ENCODE peak calls at places on chromosomes 3 and 15, in ten cellular contexts. One of them, this sample, is unnamed.

GRCh38 chr3:74861211-74861610 is 246.8 kb upstream of the CNTN3 start:
- DNase-seq in progenitor cell of endocrine pancreas: no peak
- DNase-seq in bronchial epithelial cell: no peak
- DNase-seq in astrocyte of the cerebellum: no peak
- DNase-seq in HFFc6: no peak
- DNase-seq in fibroblast of the aortic adventitia: no peak
- DNase-seq in WTC11: no peak
- DNase-seq in psoas muscle: no peak
- DNase-seq in PC-3: no peak
- DNase-seq in SK-N-SH: no peak
- DNase-seq in this sample: no peak

GRCh38 chr15:47742334-47742733 is 25.0 kb downstream of the SEMA6D start:
- DNase-seq in progenitor cell of endocrine pancreas: no peak
- DNase-seq in bronchial epithelial cell: no peak
- DNase-seq in astrocyte of the cerebellum: no peak
- DNase-seq in HFFc6: no peak
- DNase-seq in fibroblast of the aortic adventitia: no peak
- DNase-seq in WTC11: no peak
- DNase-seq in psoas muscle: no peak
- DNase-seq in PC-3: no peak
- DNase-seq in SK-N-SH: no peak
- DNase-seq in this sample: no peak

GRCh38 chr3:159637895-159638542 is 350.6 kb upstream of the IL12A start:
- DNase-seq in progenitor cell of endocrine pancreas: no peak
- DNase-seq in bronchial epithelial cell: peak
- DNase-seq in astrocyte of the cerebellum: peak
- DNase-seq in HFFc6: peak
- DNase-seq in fibroblast of the aortic adventitia: peak
- DNase-seq in WTC11: no peak
- DNase-seq in psoas muscle: no peak
- DNase-seq in PC-3: peak
- DNase-seq in SK-N-SH: no peak
- DNase-seq in this sample: no peak

GRCh38 chr3:11567516-11568467 is 75.9 kb downstream of the VGLL4 start:
- DNase-seq in progenitor cell of endocrine pancreas: no peak
- DNase-seq in bronchial epithelial cell: peak
- DNase-seq in astrocyte of the cerebellum: peak
- DNase-seq in HFFc6: peak
- DNase-seq in fibroblast of the aortic adventitia: peak
- DNase-seq in WTC11: no peak
- DNase-seq in psoas muscle: peak
- DNase-seq in PC-3: peak
- DNase-seq in SK-N-SH: no peak
- DNase-seq in this sample: no peak

GRCh38 chr3:37907906-37908305 is 46.2 kb downstream of the CTDSPL start:
- DNase-seq in progenitor cell of endocrine pancreas: no peak
- DNase-seq in bronchial epithelial cell: no peak
- DNase-seq in astrocyte of the cerebellum: peak
- DNase-seq in HFFc6: no peak
- DNase-seq in fibroblast of the aortic adventitia: no peak
- DNase-seq in WTC11: no peak
- DNase-seq in psoas muscle: no peak
- DNase-seq in PC-3: no peak
- DNase-seq in SK-N-SH: no peak
- DNase-seq in this sample: no peak

GRCh38 chr3:142298626-142299025 is 73.2 kb upstream of the GK5 start:
- DNase-seq in progenitor cell of endocrine pancreas: no peak
- DNase-seq in bronchial epithelial cell: no peak
- DNase-seq in astrocyte of the cerebellum: no peak
- DNase-seq in HFFc6: no peak
- DNase-seq in fibroblast of the aortic adventitia: no peak
- DNase-seq in WTC11: no peak
- DNase-seq in psoas muscle: no peak
- DNase-seq in PC-3: no peak
- DNase-seq in SK-N-SH: no peak
- DNase-seq in this sample: no peak

GRCh38 chr3:110419096-110419495 is 652.5 kb upstream of the NECTIN3 start:
- DNase-seq in progenitor cell of endocrine pancreas: no peak
- DNase-seq in bronchial epithelial cell: peak
- DNase-seq in astrocyte of the cerebellum: no peak
- DNase-seq in HFFc6: no peak
- DNase-seq in fibroblast of the aortic adventitia: no peak
- DNase-seq in WTC11: no peak
- DNase-seq in psoas muscle: no peak
- DNase-seq in PC-3: peak
- DNase-seq in SK-N-SH: no peak
- DNase-seq in this sample: no peak

GRCh38 chr3:18241837-18242236 is 183.3 kb downstream of the SATB1 start:
- DNase-seq in progenitor cell of endocrine pancreas: no peak
- DNase-seq in bronchial epithelial cell: peak
- DNase-seq in astrocyte of the cerebellum: no peak
- DNase-seq in HFFc6: peak
- DNase-seq in fibroblast of the aortic adventitia: no peak
- DNase-seq in WTC11: no peak
- DNase-seq in psoas muscle: no peak
- DNase-seq in PC-3: no peak
- DNase-seq in SK-N-SH: no peak
- DNase-seq in this sample: no peak

GRCh38 chr3:81419196-81419595 is 342.2 kb downstream of the GBE1 start:
- DNase-seq in progenitor cell of endocrine pancreas: no peak
- DNase-seq in bronchial epithelial cell: peak
- DNase-seq in astrocyte of the cerebellum: no peak
- DNase-seq in HFFc6: peak
- DNase-seq in fibroblast of the aortic adventitia: peak
- DNase-seq in WTC11: no peak
- DNase-seq in psoas muscle: no peak
- DNase-seq in PC-3: peak
- DNase-seq in SK-N-SH: peak
- DNase-seq in this sample: no peak

GRCh38 chr3:181700168-181701087 is 11.3 kb upstream of the SOX2 start:
- DNase-seq in progenitor cell of endocrine pancreas: peak
- DNase-seq in bronchial epithelial cell: peak
- DNase-seq in astrocyte of the cerebellum: no peak
- DNase-seq in HFFc6: peak
- DNase-seq in fibroblast of the aortic adventitia: peak
- DNase-seq in WTC11: peak
- DNase-seq in psoas muscle: no peak
- DNase-seq in PC-3: peak
- DNase-seq in SK-N-SH: peak
- DNase-seq in this sample: peak

GRCh38 chr15:49255966-49256759 is 86.1 kb downstream of the GALK2 start:
- DNase-seq in progenitor cell of endocrine pancreas: no peak
- DNase-seq in bronchial epithelial cell: no peak
- DNase-seq in astrocyte of the cerebellum: no peak
- DNase-seq in HFFc6: no peak
- DNase-seq in fibroblast of the aortic adventitia: no peak
- DNase-seq in WTC11: no peak
- DNase-seq in psoas muscle: no peak
- DNase-seq in PC-3: no peak
- DNase-seq in SK-N-SH: no peak
- DNase-seq in this sample: no peak

GRCh38 chr3:102060814-102061213 is 211.5 kb downstream of the NFKBIZ start:
- DNase-seq in progenitor cell of endocrine pancreas: no peak
- DNase-seq in bronchial epithelial cell: peak
- DNase-seq in astrocyte of the cerebellum: no peak
- DNase-seq in HFFc6: no peak
- DNase-seq in fibroblast of the aortic adventitia: no peak
- DNase-seq in WTC11: no peak
- DNase-seq in psoas muscle: no peak
- DNase-seq in PC-3: peak
- DNase-seq in SK-N-SH: no peak
- DNase-seq in this sample: no peak

GRCh38 chr15:28105224-28105791 is 6.2 kb upstream of the OCA2 start:
- DNase-seq in progenitor cell of endocrine pancreas: no peak
- DNase-seq in bronchial epithelial cell: no peak
- DNase-seq in astrocyte of the cerebellum: no peak
- DNase-seq in HFFc6: no peak
- DNase-seq in fibroblast of the aortic adventitia: no peak
- DNase-seq in WTC11: no peak
- DNase-seq in psoas muscle: no peak
- DNase-seq in PC-3: no peak
- DNase-seq in SK-N-SH: no peak
- DNase-seq in this sample: no peak
- TF ChIP-seq CTCF in progenitor cell of endocrine pancreas: no peak
- TF ChIP-seq CTCF in bronchial epithelial cell: no peak
- TF ChIP-seq CTCF in astrocyte of the cerebellum: no peak
- TF ChIP-seq CTCF in HFFc6: no peak
- TF ChIP-seq CTCF in fibroblast of the aortic adventitia: no peak
- TF ChIP-seq CTCF in WTC11: no peak
- TF ChIP-seq CTCF in psoas muscle: no peak
- TF ChIP-seq CTCF in PC-3: no peak
- TF ChIP-seq CTCF in SK-N-SH: no peak
- TF ChIP-seq CTCF in this sample: no peak

GRCh38 chr3:57065588-57065987 is 5.1 kb downstream of the SPATA12 start:
- DNase-seq in progenitor cell of endocrine pancreas: no peak
- DNase-seq in bronchial epithelial cell: no peak
- DNase-seq in astrocyte of the cerebellum: peak
- DNase-seq in HFFc6: no peak
- DNase-seq in fibroblast of the aortic adventitia: no peak
- DNase-seq in WTC11: no peak
- DNase-seq in psoas muscle: no peak
- DNase-seq in PC-3: peak
- DNase-seq in SK-N-SH: no peak
- DNase-seq in this sample: no peak
- TF ChIP-seq CTCF in progenitor cell of endocrine pancreas: no peak
- TF ChIP-seq CTCF in bronchial epithelial cell: no peak
- TF ChIP-seq CTCF in astrocyte of the cerebellum: peak
- TF ChIP-seq CTCF in HFFc6: no peak
- TF ChIP-seq CTCF in fibroblast of the aortic adventitia: no peak
- TF ChIP-seq CTCF in WTC11: no peak
- TF ChIP-seq CTCF in psoas muscle: no peak
- TF ChIP-seq CTCF in PC-3: no peak
- TF ChIP-seq CTCF in SK-N-SH: no peak
- TF ChIP-seq CTCF in this sample: no peak

GRCh38 chr15:75929799-75930565 is 26.3 kb downstream of the FBXO22 start:
- DNase-seq in progenitor cell of endocrine pancreas: no peak
- DNase-seq in bronchial epithelial cell: no peak
- DNase-seq in astrocyte of the cerebellum: no peak
- DNase-seq in HFFc6: no peak
- DNase-seq in fibroblast of the aortic adventitia: no peak
- DNase-seq in WTC11: no peak
- DNase-seq in psoas muscle: no peak
- DNase-seq in PC-3: no peak
- DNase-seq in SK-N-SH: no peak
- DNase-seq in this sample: no peak

GRCh38 chr15:75925440-75925839 is 21.8 kb downstream of the FBXO22 start:
- DNase-seq in progenitor cell of endocrine pancreas: no peak
- DNase-seq in bronchial epithelial cell: no peak
- DNase-seq in astrocyte of the cerebellum: no peak
- DNase-seq in HFFc6: no peak
- DNase-seq in fibroblast of the aortic adventitia: no peak
- DNase-seq in WTC11: no peak
- DNase-seq in psoas muscle: no peak
- DNase-seq in PC-3: no peak
- DNase-seq in SK-N-SH: no peak
- DNase-seq in this sample: no peak

GRCh38 chr15:75930866-75931265 is 27.2 kb downstream of the FBXO22 start:
- DNase-seq in progenitor cell of endocrine pancreas: no peak
- DNase-seq in bronchial epithelial cell: no peak
- DNase-seq in astrocyte of the cerebellum: no peak
- DNase-seq in HFFc6: no peak
- DNase-seq in fibroblast of the aortic adventitia: no peak
- DNase-seq in WTC11: no peak
- DNase-seq in psoas muscle: no peak
- DNase-seq in PC-3: no peak
- DNase-seq in SK-N-SH: no peak
- DNase-seq in this sample: no peak

GRCh38 chr15:75927601-75928000 is 23.9 kb downstream of the FBXO22 start:
- DNase-seq in progenitor cell of endocrine pancreas: no peak
- DNase-seq in bronchial epithelial cell: no peak
- DNase-seq in astrocyte of the cerebellum: no peak
- DNase-seq in HFFc6: no peak
- DNase-seq in fibroblast of the aortic adventitia: no peak
- DNase-seq in WTC11: no peak
- DNase-seq in psoas muscle: no peak
- DNase-seq in PC-3: no peak
- DNase-seq in SK-N-SH: no peak
- DNase-seq in this sample: no peak

DNA sequence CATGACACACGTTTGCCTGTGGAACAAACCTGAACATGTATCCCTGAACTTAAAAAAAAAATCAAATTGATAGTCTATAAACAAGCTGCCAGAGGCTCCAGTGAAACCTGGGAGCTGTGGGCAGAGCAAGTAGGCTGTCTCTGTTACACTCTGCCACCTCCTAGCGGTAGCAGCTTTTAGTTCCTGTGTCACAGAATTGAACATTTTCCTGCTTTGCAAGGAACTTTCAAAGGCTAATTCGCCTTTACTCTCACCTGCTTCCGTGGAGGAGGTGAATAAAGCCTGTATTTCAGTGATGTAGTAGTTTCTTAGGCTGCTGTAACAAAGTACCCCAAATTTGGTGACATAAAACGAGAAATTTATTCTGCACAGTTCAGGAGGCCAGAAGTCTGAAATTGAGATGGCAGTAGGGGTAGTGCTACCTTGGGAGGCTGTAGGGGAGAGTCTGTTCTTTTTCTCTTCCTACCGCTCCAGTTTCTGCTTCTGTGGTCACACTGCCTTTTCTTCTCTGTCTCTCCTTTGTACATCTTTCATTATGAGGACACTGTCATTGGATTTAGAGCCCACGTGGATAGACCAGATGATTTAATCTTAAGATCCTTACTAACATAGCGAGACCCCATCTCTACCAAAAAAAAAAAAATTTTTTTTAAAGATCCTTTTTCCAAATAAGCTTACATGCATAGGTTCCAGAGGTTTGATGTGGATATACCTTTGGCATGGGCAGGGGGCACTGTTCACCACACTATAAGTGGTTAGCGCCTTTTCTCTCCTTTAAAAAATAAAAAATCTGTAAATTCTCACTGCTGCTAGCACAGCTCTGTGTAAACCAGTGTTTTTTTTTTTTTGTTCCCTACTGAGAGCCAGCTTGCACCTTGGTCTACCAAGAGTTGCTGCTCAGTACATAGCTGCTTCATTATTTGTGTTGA is 25.3 kb downstream of the FBXO22 start:
- DNase-seq in progenitor cell of endocrine pancreas: no peak
- DNase-seq in bronchial epithelial cell: peak
- DNase-seq in astrocyte of the cerebellum: no peak
- DNase-seq in HFFc6: no peak
- DNase-seq in fibroblast of the aortic adventitia: peak
- DNase-seq in WTC11: peak
- DNase-seq in psoas muscle: no peak
- DNase-seq in PC-3: peak
- DNase-seq in SK-N-SH: peak
- DNase-seq in this sample: no peak
- TF ChIP-seq CTCF in progenitor cell of endocrine pancreas: peak
- TF ChIP-seq CTCF in bronchial epithelial cell: peak
- TF ChIP-seq CTCF in astrocyte of the cerebellum: peak
- TF ChIP-seq CTCF in HFFc6: peak
- TF ChIP-seq CTCF in fibroblast of the aortic adventitia: peak
- TF ChIP-seq CTCF in WTC11: peak
- TF ChIP-seq CTCF in psoas muscle: no peak
- TF ChIP-seq CTCF in PC-3: peak
- TF ChIP-seq CTCF in SK-N-SH: peak
- TF ChIP-seq CTCF in this sample: peak

DNA sequence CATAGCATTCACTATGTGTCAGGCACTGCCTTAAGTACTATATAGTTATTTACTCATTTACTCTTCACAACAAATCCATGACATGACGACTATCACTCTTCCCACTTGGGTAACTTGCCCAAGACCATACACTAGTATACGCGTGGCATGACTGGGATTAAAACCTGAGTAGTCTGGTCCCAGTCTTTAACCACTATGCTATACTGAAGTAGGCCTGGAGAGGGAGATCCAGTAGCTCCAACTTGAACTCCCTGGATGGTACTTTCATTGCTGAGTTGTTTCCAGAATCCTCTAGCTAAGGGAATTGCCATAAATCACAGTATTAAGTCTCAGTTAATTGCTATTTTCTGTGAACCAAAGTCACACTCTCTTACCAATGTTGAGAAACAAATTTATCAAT is 116.2 kb upstream of the LSAMP start:
- DNase-seq in progenitor cell of endocrine pancreas: no peak
- DNase-seq in bronchial epithelial cell: no peak
- DNase-seq in astrocyte of the cerebellum: no peak
- DNase-seq in HFFc6: no peak
- DNase-seq in fibroblast of the aortic adventitia: no peak
- DNase-seq in WTC11: no peak
- DNase-seq in psoas muscle: no peak
- DNase-seq in PC-3: no peak
- DNase-seq in SK-N-SH: no peak
- DNase-seq in this sample: no peak
- TF ChIP-seq CTCF in progenitor cell of endocrine pancreas: no peak
- TF ChIP-seq CTCF in bronchial epithelial cell: no peak
- TF ChIP-seq CTCF in astrocyte of the cerebellum: no peak
- TF ChIP-seq CTCF in HFFc6: no peak
- TF ChIP-seq CTCF in fibroblast of the aortic adventitia: no peak
- TF ChIP-seq CTCF in WTC11: no peak
- TF ChIP-seq CTCF in psoas muscle: no peak
- TF ChIP-seq CTCF in PC-3: no peak
- TF ChIP-seq CTCF in SK-N-SH: no peak
- TF ChIP-seq CTCF in this sample: no peak